ENCODE peak calls at places on chromosomes 12 and 14, in five cellular contexts. Z is iPS DF 6.9, C is A673, F is RWPE2, D is lower lobe of right lung. W is an unnamed sample. For H3K9me3 and H3K4me1, the result is how much of the 10 kb centered on the place peaks cover.

GRCh38 chr12:32454075-32454474 is 54.7 kb downstream of the FGD4 start:
- DNase-seq in D (no peak), C (peak), F (no peak), Z (peak), W (peak)

GRCh38 chr12:3533703-3534386 is 42.8 kb downstream of the PRMT8 start:
- DNase-seq in Z (no peak), D (no peak), C (peak), F (no peak), W (peak)

GRCh38 chr14:100849432-100849831 is 23.5 kb downstream of the MEG3 start:
- DNase-seq in D (no peak), C (peak), Z (no peak), F (no peak), W (peak)

GRCh38 chr12:28086521-28086920 is 103.7 kb upstream of the CCDC91 start:
- DNase-seq in D (no peak), C (no peak), Z (no peak), F (no peak), W (no peak)

GRCh38 chr12:86744547-86745212 is 488.5 kb upstream of the MGAT4C start:
- DNase-seq in F (no peak), C (no peak), Z (no peak), D (no peak), W (no peak)

GRCh38 chr14:103164006-103164405 is 40.7 kb downstream of the TNFAIP2 start:
- DNase-seq in F (no peak), C (no peak), D (no peak), Z (no peak), W (no peak)

GRCh38 chr12:47393403-47393790 is 312.4 kb downstream of the RPAP3 start:
- DNase-seq in C (no peak), F (no peak), Z (no peak), D (no peak), W (no peak)

GRCh38 chr14:58969951-58970751 is 218.3 kb upstream of the DAAM1 start:
- DNase-seq in D (no peak), F (no peak), Z (no peak), C (no peak), W (no peak)

GRCh38 chr14:86464386-86464785 is 934.4 kb downstream of the FLRT2 start:
- DNase-seq in D (no peak), C (no peak), Z (no peak), F (no peak), W (no peak)

GRCh38 chr14:66443158-66443695 is 42.9 kb upstream of the CCDC196 start:
- DNase-seq in C (no peak), F (no peak), Z (no peak), D (no peak), W (no peak)

GRCh38 chr14:96197969-96198368 is 6.7 kb upstream of the BDKRB2 start:
- DNase-seq in C (no peak), D (no peak), F (no peak), Z (no peak), W (no peak)

GRCh38 chr14:86777950-86778602 is 1214.9 kb downstream of the GALC start:
- DNase-seq in F (no peak), D (no peak), Z (no peak), C (no peak), W (peak)

GRCh38 chr12:113469893-113470743 is 1.6 kb downstream of the LHX5 start:
- DNase-seq in F (no peak), D (no peak), Z (no peak), C (no peak), W (no peak)

DNA sequence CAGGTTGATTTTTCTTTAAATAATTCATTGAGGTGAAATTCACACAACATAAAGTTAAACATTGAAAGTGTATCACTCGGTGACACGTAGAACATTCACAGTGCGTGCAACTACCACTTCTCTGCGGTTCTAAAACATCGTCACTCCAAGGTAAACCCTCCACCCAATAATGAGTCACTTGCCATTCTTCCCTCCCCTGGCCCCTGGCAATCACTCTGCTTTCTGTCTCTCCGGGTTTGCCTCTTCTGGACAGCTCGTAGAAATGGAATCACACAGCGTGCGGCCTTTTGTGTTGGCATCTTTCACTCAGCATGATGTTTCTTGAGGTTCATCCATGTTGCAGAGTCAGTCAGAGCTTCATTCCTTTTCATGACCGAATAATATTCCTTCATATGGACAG is 18.9 kb downstream of the FZD10 start:
- DNase-seq in Z (no peak), D (no peak), F (no peak), C (no peak), W (no peak)
- H3K9me3 ChIP-seq in Z (under half), D (under half), F (under half), C (under half), W (under half)

GRCh38 chr12:121787063-121787774 is 6.3 kb downstream of the RHOF start:
- DNase-seq in D (no peak), C (no peak), Z (no peak), F (no peak), W (no peak)
- H3K4me1 ChIP-seq in D (half or more), C (under half), Z (under half), F (under half), W (under half)

DNA sequence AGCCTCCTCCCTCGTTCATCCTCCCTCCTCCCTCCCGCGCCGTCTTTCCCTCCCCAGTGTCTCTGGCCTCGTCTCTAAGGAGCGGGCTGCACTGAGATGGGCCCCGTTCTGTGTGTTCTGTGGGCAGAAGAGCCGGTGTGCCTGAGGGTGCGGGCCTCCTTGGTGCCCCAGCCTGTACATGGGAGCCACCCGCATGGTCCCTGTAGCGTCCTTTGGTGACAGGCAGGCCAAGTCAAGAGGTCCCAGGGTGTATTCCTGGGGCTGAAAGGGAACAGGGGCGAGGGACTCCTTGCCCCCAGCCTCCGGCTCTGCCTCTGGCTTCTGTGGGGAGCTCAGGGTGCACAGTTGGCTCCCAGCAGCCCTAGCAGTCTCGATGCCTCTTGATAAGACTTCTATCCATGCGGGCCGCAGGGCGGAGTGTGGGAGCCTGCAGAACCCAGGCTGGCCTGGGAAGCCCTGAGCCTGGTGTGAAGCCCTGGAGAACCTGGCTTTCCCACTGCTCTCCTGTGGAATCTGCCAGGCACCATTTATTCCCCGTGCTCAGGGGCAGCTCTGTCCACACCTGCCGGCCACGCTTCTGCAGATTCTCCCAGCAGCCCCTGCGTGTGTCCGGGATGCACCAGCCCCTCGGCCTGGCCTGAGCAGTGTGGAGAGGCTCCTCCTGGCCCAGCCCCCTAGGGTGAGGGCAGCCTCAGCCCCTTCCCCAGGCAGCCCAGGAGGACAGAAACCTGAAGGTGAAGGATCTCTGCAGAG is 181.3 kb downstream of the KIF26A start:
- DNase-seq in D (peak), F (no peak), C (no peak), Z (no peak), W (no peak)
- H3K9me3 ChIP-seq in D (under half), F (under half), C (under half), Z (under half), W (under half)

GRCh38 chr12:65894127-65894526 is 69.8 kb downstream of the HMGA2 start:
- DNase-seq in D (no peak), Z (no peak), F (no peak), C (no peak), W (no peak)
- H3K4me1 ChIP-seq in D (under half), Z (under half), F (half or more), C (half or more), W (half or more)

GRCh38 chr12:133038310-133038709 is 1.0 kb downstream of the ZNF84 start:
- DNase-seq in C (no peak), F (no peak), Z (no peak), D (no peak), W (no peak)
- H3K9me3 ChIP-seq in C (half or more), F (under half), Z (under half), D (half or more), W (under half)

DNA sequence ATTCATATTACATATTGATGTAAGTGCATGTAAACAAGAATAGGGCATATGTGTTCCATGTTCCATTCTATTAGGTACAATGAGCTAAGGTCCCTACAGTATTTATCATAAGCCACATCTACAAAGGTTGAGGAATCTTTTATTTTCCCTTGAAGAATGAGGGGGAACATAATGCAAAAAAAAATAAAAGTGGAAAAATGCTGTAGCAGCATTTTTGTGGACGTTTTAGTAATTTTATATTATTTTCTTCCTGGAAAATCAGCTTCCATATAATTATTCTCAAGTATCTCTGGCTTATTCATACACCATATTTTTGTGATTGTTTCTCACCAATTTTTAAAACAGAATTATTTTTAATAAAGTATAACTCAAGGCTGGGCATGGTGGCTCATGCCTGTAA is 148.7 kb downstream of the MED13L start:
- DNase-seq in C (no peak), D (no peak), F (no peak), Z (no peak), W (no peak)
- H3K4me1 ChIP-seq in C (half or more), D (half or more), F (under half), Z (under half), W (half or more)

GRCh38 chr12:133057446-133057845 is 20.1 kb downstream of the ZNF84 start:
- DNase-seq in C (no peak), F (no peak), D (no peak), Z (no peak), W (no peak)

GRCh38 chr12:133063556-133063955 is 17.2 kb upstream of the ZNF140 start:
- DNase-seq in C (no peak), F (no peak), D (no peak), Z (no peak), W (no peak)

GRCh38 chr12:133058203-133059125 is 21.2 kb downstream of the ZNF84 start:
- DNase-seq in C (no peak), F (no peak), D (no peak), Z (no peak), W (no peak)

GRCh38 chr12:133061954-133062353 is 18.8 kb upstream of the ZNF140 start:
- DNase-seq in Z (no peak), D (no peak), C (no peak), F (no peak), W (no peak)
- H3K9me3 ChIP-seq in Z (under half), D (half or more), C (half or more), F (half or more), W (half or more)

GRCh38 chr12:52147367-52147972 is 44.3 kb downstream of the KRT80 start:
- DNase-seq in C (peak), D (peak), Z (no peak), F (peak), W (peak)
- H3K4me1 ChIP-seq in C (under half), D (half or more), Z (under half), F (half or more), W (half or more)